ENCODE peak calls at places on chromosomes 5 and 9, in nine cellular contexts. D is neural crest cell, F is HEK293T, A is fibroblast of mammary gland, B is iPS-NIHi11, L is myocyte, U is GM13977, R is A172, W is Caco-2. H is an unnamed sample.

GRCh38 chr9:113463418-113464285 is at the start of gene RGS3:
- DNase-seq in D (peak), F (no peak), A (no peak), B (peak), L (peak), U (no peak), R (no peak), W (peak), H (peak)

GRCh38 chr5:177094224-177095087 is 7.7 kb downstream of the FGFR4 start:
- DNase-seq in D (no peak), F (no peak), A (peak), B (peak), L (peak), U (no peak), R (peak), W (peak), H (no peak)

GRCh38 chr5:177302354-177303110 is 987 bp downstream of the RAB24 start:
- DNase-seq in D (no peak), F (peak), A (peak), B (no peak), L (no peak), U (no peak), R (no peak), W (peak), H (peak)

GRCh38 chr9:90827181-90827866 is 25.7 kb downstream of the SYK start:
- DNase-seq in D (no peak), F (no peak), A (no peak), B (no peak), L (no peak), U (no peak), R (no peak), W (no peak), H (no peak)

GRCh38 chr9:99368341-99369326 is 146.6 kb downstream of the SEC61B start:
- DNase-seq in D (peak), F (no peak), A (peak), B (peak), L (peak), U (peak), R (peak), W (no peak), H (peak)

GRCh38 chr9:20292002-20292401 is 330.3 kb downstream of the MLLT3 start:
- DNase-seq in D (no peak), F (peak), A (peak), B (peak), L (no peak), U (no peak), R (peak), W (no peak), H (no peak)

GRCh38 chr9:73565833-73566465 is 414.3 kb downstream of the ANXA1 start:
- DNase-seq in D (no peak), F (peak), A (peak), B (peak), L (peak), U (no peak), R (no peak), W (peak), H (peak)

GRCh38 chr5:56282951-56283350 is 49.8 kb upstream of the ANKRD55 start:
- DNase-seq in D (no peak), F (no peak), A (no peak), B (no peak), L (no peak), U (no peak), R (no peak), W (peak), H (no peak)

GRCh38 chr9:117377046-117377445 is 37.8 kb downstream of the ASTN2 start:
- DNase-seq in D (no peak), F (no peak), A (no peak), B (peak), L (peak), U (no peak), R (no peak), W (no peak), H (peak)

GRCh38 chr9:124045076-124045829 is 33.7 kb downstream of the LHX2 start:
- DNase-seq in D (no peak), F (peak), A (peak), B (peak), L (peak), U (no peak), R (no peak), W (no peak), H (no peak)

GRCh38 chr5:161546463-161547301 is at the start of gene GABRB2:
- DNase-seq in D (peak), F (peak), A (peak), B (peak), L (peak), U (peak), R (no peak), W (peak), H (peak)

GRCh38 chr5:143244000-143244736 is 159.3 kb downstream of the NR3C1 start:
- DNase-seq in D (no peak), F (no peak), A (peak), B (peak), L (peak), U (no peak), R (peak), W (peak), H (no peak)

GRCh38 chr9:99326112-99326916 is 104.2 kb downstream of the SEC61B start:
- DNase-seq in D (no peak), F (no peak), A (peak), B (peak), L (peak), U (no peak), R (peak), W (no peak), H (peak)

GRCh38 chr9:135247174-135247930 is 159.9 kb downstream of the OLFM1 start:
- DNase-seq in D (no peak), F (no peak), A (no peak), B (no peak), L (no peak), U (no peak), R (no peak), W (no peak), H (no peak)

GRCh38 chr5:177449140-177450061 is 2.8 kb downstream of the PRR7 start:
- DNase-seq in D (no peak), F (no peak), A (no peak), B (no peak), L (no peak), U (no peak), R (no peak), W (no peak), H (peak)

GRCh38 chr9:90022474-90022873 is 417.7 kb downstream of the GADD45G start:
- DNase-seq in D (no peak), F (no peak), A (no peak), B (no peak), L (no peak), U (no peak), R (peak), W (no peak), H (no peak)

GRCh38 chr9:82593436-82593835 is 469.5 kb downstream of the RASEF start:
- DNase-seq in D (no peak), F (no peak), A (no peak), B (no peak), L (no peak), U (no peak), R (no peak), W (no peak), H (peak)

GRCh38 chr5:157603333-157604190 is 28.0 kb upstream of the ADAM19 start:
- DNase-seq in D (no peak), F (no peak), A (peak), B (no peak), L (peak), U (no peak), R (peak), W (no peak), H (no peak)

GRCh38 chr9:38059233-38059936 is 9.6 kb downstream of the SHB start:
- DNase-seq in D (no peak), F (no peak), A (peak), B (no peak), L (no peak), U (no peak), R (no peak), W (no peak), H (no peak)

GRCh38 chr5:37722236-37723146 is 117.3 kb downstream of the GDNF start:
- DNase-seq in D (no peak), F (no peak), A (peak), B (no peak), L (peak), U (peak), R (peak), W (no peak), H (no peak)

GRCh38 chr5:115815006-115815692 is 1.3 kb downstream of the CDO1 start:
- DNase-seq in D (no peak), F (no peak), A (peak), B (peak), L (no peak), U (no peak), R (no peak), W (no peak), H (peak)

GRCh38 chr9:34124103-34124502 is 2.4 kb downstream of the DCAF12 start:
- DNase-seq in D (no peak), F (no peak), A (peak), B (no peak), L (no peak), U (no peak), R (no peak), W (no peak), H (no peak)

GRCh38 chr5:149837680-149838269 is 106.8 kb downstream of the PDE6A start:
- DNase-seq in D (peak), F (peak), A (peak), B (peak), L (peak), U (peak), R (peak), W (peak), H (peak)

GRCh38 chr5:149455889-149456409 is 76.9 kb upstream of the IL17B start:
- DNase-seq in D (no peak), F (no peak), A (peak), B (no peak), L (peak), U (no peak), R (peak), W (no peak), H (no peak)

GRCh38 chr5:172959824-172960799 is 888 bp downstream of the RPL26L1 start:
- DNase-seq in D (no peak), F (no peak), A (no peak), B (no peak), L (no peak), U (no peak), R (no peak), W (no peak), H (no peak)

GRCh38 chr5:53045263-53045662 is 56.1 kb downstream of the ITGA2 start:
- DNase-seq in D (no peak), F (no peak), A (no peak), B (no peak), L (no peak), U (no peak), R (no peak), W (no peak), H (no peak)

GRCh38 chr5:3595102-3595961 is at the start of gene IRX1:
- DNase-seq in D (no peak), F (no peak), A (peak), B (peak), L (no peak), U (peak), R (peak), W (no peak), H (peak)

GRCh38 chr9:135023389-135023788 is 64.1 kb upstream of the OLFM1 start:
- DNase-seq in D (no peak), F (no peak), A (no peak), B (no peak), L (peak), U (no peak), R (peak), W (no peak), H (no peak)

GRCh38 chr9:94250456-94250855 is 8.6 kb upstream of the ZNF169 start:
- DNase-seq in D (no peak), F (no peak), A (no peak), B (no peak), L (no peak), U (no peak), R (peak), W (no peak), H (no peak)

GRCh38 chr5:17001418-17001817 is 65.3 kb upstream of the MYO10 start:
- DNase-seq in D (no peak), F (no peak), A (peak), B (no peak), L (no peak), U (no peak), R (no peak), W (no peak), H (no peak)

GRCh38 chr9:127746959-127747569 is 12.0 kb upstream of the TOR2A start:
- DNase-seq in D (no peak), F (no peak), A (no peak), B (no peak), L (no peak), U (no peak), R (no peak), W (peak), H (peak)

GRCh38 chr9:120536949-120537640 is 42.9 kb downstream of the CDK5RAP2 start:
- DNase-seq in D (no peak), F (no peak), A (no peak), B (no peak), L (no peak), U (no peak), R (no peak), W (no peak), H (no peak)

GRCh38 chr9:122226142-122226757 is 2.5 kb downstream of the LHX6 start:
- DNase-seq in D (no peak), F (no peak), A (no peak), B (no peak), L (no peak), U (peak), R (no peak), W (no peak), H (no peak)